ENCODE peak calls at places on chromosomes 3 and 15, in four cellular contexts. F is WTC11, O is colonic mucosa, P is lower leg skin. U is an unnamed sample.

GRCh38 chr3:42489116-42489936 is 13.1 kb upstream of the VIPR1 start:
- DNase-seq in F (no peak), O (no peak), P (peak), U (no peak)

GRCh38 chr15:40251455-40252140 is 12.7 kb downstream of the PAK6 start:
- DNase-seq in F (no peak), O (no peak), P (no peak), U (no peak)

GRCh38 chr15:87736921-87737389 is 519.6 kb downstream of the NTRK3 start:
- DNase-seq in F (no peak), O (no peak), P (no peak), U (no peak)

GRCh38 chr3:27138005-27138404 is 231.2 kb downstream of the NEK10 start:
- DNase-seq in F (peak), O (no peak), P (no peak), U (no peak)

GRCh38 chr15:46177219-46177618 is 542.4 kb downstream of the SQOR start:
- DNase-seq in F (no peak), O (no peak), P (no peak), U (no peak)

GRCh38 chr3:173410836-173411235 is 13.3 kb downstream of the NLGN1 start:
- DNase-seq in F (no peak), O (no peak), P (no peak), U (no peak)

GRCh38 chr3:194315088-194315964 is 35.8 kb downstream of the CPN2 start:
- DNase-seq in F (peak), O (peak), P (peak), U (peak)

GRCh38 chr3:185914911-185915629 is 22.7 kb downstream of the TRA2B start:
- DNase-seq in F (no peak), O (no peak), P (no peak), U (no peak)

GRCh38 chr15:54816406-54816805 is 380.3 kb downstream of the RSL24D1 start:
- DNase-seq in F (no peak), O (no peak), P (no peak), U (no peak)

GRCh38 chr3:50057756-50058155 is 31.0 kb upstream of the RBM5 start:
- DNase-seq in F (no peak), O (no peak), P (no peak), U (no peak)

GRCh38 chr3:176313426-176313825 is 883.9 kb downstream of the TBL1XR1 start:
- DNase-seq in F (no peak), O (no peak), P (no peak), U (no peak)

GRCh38 chr15:49171790-49172189 is 1.7 kb downstream of the GALK2 start:
- DNase-seq in F (no peak), O (no peak), P (no peak), U (no peak)

GRCh38 chr15:25437751-25438600 is 848 bp downstream of the UBE3A start:
- DNase-seq in F (peak), O (peak), P (peak), U (peak)

GRCh38 chr3:125116311-125117069 is 60.7 kb upstream of the HEG1 start:
- DNase-seq in F (no peak), O (no peak), P (no peak), U (no peak)

GRCh38 chr3:193772389-193772788 is 179.4 kb downstream of the OPA1 start:
- DNase-seq in F (no peak), O (no peak), P (no peak), U (no peak)

GRCh38 chr3:100971776-100972175 is 21.4 kb downstream of the ABI3BP start:
- DNase-seq in F (no peak), O (no peak), P (no peak), U (no peak)

GRCh38 chr15:95937128-95937528 is 393.4 kb upstream of the NR2F2 start:
- DNase-seq in F (no peak), O (no peak), P (no peak), U (no peak)

GRCh38 chr3:195072916-195073564 is 197.9 kb downstream of the XXYLT1 start:
- DNase-seq in F (no peak), O (no peak), P (peak), U (no peak)

GRCh38 chr3:156382458-156383346 is 172.2 kb downstream of the SSR3 start:
- DNase-seq in F (peak), O (peak), P (no peak), U (peak)

GRCh38 chr15:56019060-56019793 is 25.8 kb upstream of the NEDD4 start:
- DNase-seq in F (no peak), O (no peak), P (no peak), U (no peak)

GRCh38 chr3:195097331-195098255 is 173.4 kb downstream of the XXYLT1 start:
- DNase-seq in F (no peak), O (no peak), P (no peak), U (no peak)

GRCh38 chr3:108378153-108378951 is 82.0 kb downstream of the HHLA2 start:
- DNase-seq in F (no peak), O (no peak), P (no peak), U (no peak)

GRCh38 chr15:70098461-70099166 is 897 bp upstream of the TLE3 start:
- DNase-seq in F (peak), O (peak), P (peak), U (peak)

GRCh38 chr3:15049584-15049983 is 15.5 kb downstream of the MRPS25 start:
- DNase-seq in F (no peak), O (no peak), P (no peak), U (no peak)

GRCh38 chr15:25134546-25134945 is 179.8 kb downstream of the SNRPN start:
- DNase-seq in F (no peak), O (no peak), P (no peak), U (no peak)

GRCh38 chr15:78259232-78259631 is 5.1 kb upstream of the DNAJA4 start:
- DNase-seq in F (no peak), O (no peak), P (no peak), U (no peak)

GRCh38 chr3:110686691-110687090 is 384.9 kb upstream of the NECTIN3 start:
- DNase-seq in F (no peak), O (no peak), P (no peak), U (no peak)

GRCh38 chr15:63021031-63021430 is 21.5 kb upstream of the TPM1 start:
- DNase-seq in F (no peak), O (no peak), P (peak), U (no peak)

GRCh38 chr15:42152196-42152920 is 4.1 kb downstream of the PLA2G4F start:
- DNase-seq in F (no peak), O (peak), P (peak), U (peak)

GRCh38 chr15:40776537-40777141 is 6.9 kb downstream of the C15orf62 start:
- DNase-seq in F (no peak), O (no peak), P (no peak), U (no peak)

GRCh38 chr15:70479056-70479455 is 284.3 kb downstream of the UACA start:
- DNase-seq in F (no peak), O (no peak), P (no peak), U (no peak)

GRCh38 chr3:60431599-60431958 is 819.7 kb downstream of the FHIT start:
- DNase-seq in F (peak), O (no peak), P (no peak), U (peak)

GRCh38 chr3:163809540-163809993 is 1268.7 kb downstream of the SI start:
- DNase-seq in F (no peak), O (no peak), P (no peak), U (no peak)

DNA sequence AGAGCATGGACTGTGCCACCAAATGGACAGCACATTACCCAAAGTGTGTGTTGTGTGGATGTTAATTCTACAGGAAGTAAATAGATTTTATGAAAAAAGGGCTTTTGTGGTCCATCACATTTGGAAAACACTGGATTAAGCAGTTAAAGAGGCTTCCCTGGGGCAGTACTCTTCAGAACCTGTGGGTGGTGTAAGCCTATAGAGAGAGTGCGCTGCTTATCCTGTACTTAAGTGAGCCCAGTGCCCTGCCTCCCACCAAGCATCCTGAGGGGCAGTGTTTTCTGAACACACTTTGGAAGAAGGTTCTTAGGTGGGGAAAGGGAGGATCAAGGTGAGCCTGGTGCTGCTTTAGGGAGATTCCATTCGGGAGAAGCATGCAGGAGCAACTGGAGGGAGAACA is 10.9 kb downstream of the TTLL3 start:
- DNase-seq in F (peak), O (no peak), P (no peak), U (no peak)
- TF ChIP-seq CTCF in F (peak), O (no peak), P (no peak), U (peak)

GRCh38 chr3:171193693-171194092 is 167.2 kb upstream of the SLC2A2 start:
- DNase-seq in F (no peak), O (no peak), P (no peak), U (no peak)
- TF ChIP-seq CTCF in F (no peak), O (no peak), P (no peak), U (no peak)

GRCh38 chr3:52528596-52529375 is 4.9 kb downstream of the NT5DC2 start:
- DNase-seq in F (peak), O (no peak), P (peak), U (no peak)

GRCh38 chr3:52526151-52526561 is 7.5 kb downstream of the NT5DC2 start:
- DNase-seq in F (peak), O (no peak), P (peak), U (no peak)

GRCh38 chr3:52527732-52528595 is 5.7 kb downstream of the NT5DC2 start:
- DNase-seq in F (peak), O (no peak), P (peak), U (no peak)

GRCh38 chr3:52525666-52526065 is 8.0 kb downstream of the NT5DC2 start:
- DNase-seq in F (no peak), O (no peak), P (no peak), U (no peak)

DNA sequence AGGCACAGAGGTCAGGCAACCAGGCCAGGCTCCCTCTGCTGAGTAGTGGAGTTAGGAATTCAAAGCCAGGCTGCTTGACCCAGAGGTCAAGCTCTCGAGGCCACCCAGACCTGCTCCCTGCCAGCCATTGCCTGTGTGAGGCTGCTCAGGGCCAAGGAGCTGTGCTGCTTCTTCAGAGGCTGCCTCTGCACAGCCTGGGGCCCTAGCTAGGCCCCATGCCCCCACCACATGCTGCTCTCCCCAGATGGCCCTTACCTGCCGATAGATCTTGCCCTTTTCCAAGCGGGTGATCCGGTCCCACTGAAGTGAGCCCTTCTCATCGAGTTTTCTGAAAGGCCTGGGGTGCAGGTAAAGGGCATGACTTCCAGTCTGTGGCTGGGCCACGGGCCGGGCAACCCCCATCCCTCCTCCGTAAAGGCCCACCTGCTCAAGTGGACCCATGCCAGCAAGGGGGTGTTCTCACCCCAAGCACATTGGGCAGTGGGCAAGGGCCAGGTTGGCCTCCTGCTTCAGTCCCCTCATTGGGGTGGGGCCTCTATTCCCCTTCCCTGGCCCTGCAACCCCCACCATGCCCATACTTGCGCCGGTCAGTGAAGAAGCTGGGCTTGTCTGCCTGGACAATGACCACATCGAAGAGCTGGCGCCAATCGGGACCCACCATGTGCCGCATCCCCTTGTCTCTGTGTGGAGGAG is 6.5 kb downstream of the NT5DC2 start:
- DNase-seq in F (peak), O (no peak), P (peak), U (peak)
- TF ChIP-seq CTCF in F (no peak), O (no peak), P (no peak), U (no peak)

DNA sequence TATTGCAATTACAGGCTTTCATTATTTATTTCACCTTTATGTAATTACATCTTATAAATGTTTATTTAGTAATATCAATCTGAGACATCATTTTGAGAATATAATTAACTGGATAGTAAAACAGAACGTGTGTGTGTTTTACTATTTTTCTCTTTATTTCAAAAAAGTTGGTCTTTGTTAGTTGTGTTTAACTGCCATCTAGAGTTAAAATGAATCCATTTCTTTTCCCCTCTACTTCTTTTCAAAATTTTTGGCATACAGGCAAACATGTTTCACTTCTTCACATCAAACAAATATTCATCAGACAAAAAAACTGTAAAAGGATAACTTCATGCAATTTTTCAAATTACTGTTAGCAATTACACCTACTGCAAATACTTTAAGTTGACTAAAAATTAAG is 61.1 kb downstream of the FEZF2 start:
- DNase-seq in F (no peak), O (no peak), P (no peak), U (no peak)
- TF ChIP-seq CTCF in F (no peak), O (no peak), P (no peak), U (no peak)

GRCh38 chr3:135034881-135035440 is 239.9 kb downstream of the EPHB1 start:
- DNase-seq in F (no peak), O (no peak), P (peak), U (no peak)
- TF ChIP-seq CTCF in F (no peak), O (no peak), P (no peak), U (no peak)

DNA sequence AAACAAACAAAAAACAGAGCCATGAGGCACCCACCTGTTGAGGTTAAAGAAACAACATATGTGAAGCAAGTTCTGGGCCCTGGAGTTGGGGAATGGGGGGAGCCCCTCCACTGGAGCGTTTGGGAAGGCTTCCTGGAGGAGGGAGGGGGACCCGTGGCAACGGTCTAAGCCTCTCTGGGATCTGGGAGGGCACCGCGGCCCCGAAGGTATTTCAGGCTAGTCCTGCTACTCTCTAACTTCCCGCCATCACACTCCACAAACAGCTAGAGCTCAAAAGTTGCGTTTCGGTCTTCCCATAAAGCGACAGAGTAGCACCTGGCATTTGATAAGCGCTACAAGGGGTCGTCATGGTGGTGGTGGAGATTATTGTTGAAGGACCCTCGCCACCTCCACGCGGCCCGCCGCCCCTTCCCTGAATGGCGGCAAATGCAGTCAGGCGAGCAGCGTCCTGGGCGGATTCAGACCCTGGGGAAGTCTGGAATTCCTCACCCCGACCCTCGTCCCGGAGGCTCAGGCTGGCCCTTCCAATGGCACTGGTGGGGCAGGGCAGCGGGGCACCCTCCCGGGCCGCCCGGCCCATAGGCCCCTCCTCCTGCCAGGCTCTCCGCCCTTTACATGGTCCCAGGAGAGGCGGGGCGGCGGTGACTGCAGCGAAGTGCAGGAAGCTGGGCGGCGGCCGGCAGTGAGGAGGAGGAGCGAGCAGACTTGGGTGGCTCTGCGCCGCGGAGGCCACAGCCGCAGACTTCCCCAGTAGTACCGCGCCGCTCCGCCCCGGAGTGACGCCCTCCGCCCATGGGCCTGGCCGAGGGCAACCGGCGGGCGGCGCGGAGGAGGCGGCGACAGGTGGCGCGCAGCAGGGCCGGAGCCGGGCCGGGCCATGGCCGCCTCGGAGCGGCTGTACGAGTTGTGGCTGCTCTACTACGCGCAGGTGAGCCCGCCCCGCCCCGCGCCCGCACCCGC is at the start of gene NBEAL2:
- DNase-seq in F (peak), O (peak), P (peak), U (peak)
- TF ChIP-seq CTCF in F (no peak), O (no peak), P (no peak), U (no peak)

GRCh38 chr3:113340785-113341184 is 100.5 kb downstream of the CFAP44 start:
- DNase-seq in F (no peak), O (no peak), P (no peak), U (no peak)

GRCh38 chr3:113339616-113340244 is 101.6 kb downstream of the CFAP44 start:
- DNase-seq in F (no peak), O (no peak), P (no peak), U (no peak)
- TF ChIP-seq CTCF in F (no peak), O (no peak), P (no peak), U (peak)

GRCh38 chr15:60907233-60907947 is 321.7 kb downstream of the RORA start:
- DNase-seq in F (no peak), O (no peak), P (no peak), U (no peak)
- TF ChIP-seq CTCF in F (no peak), O (no peak), P (no peak), U (no peak)

GRCh38 chr3:118587847-118588246 is 446.8 kb downstream of the IGSF11 start:
- DNase-seq in F (no peak), O (no peak), P (no peak), U (no peak)
- TF ChIP-seq CTCF in F (no peak), O (no peak), P (no peak), U (no peak)

U was measured in Caco-2.